ENCODE peak calls at places on chromosomes 5 and 9, in four cellular contexts. Y is GM12878, S is IMR-90, M is K562. U is an unnamed sample.

GRCh38 chr9:18890372-18890771 is 142.6 kb downstream of the SAXO1 start:
- DNase-seq in S (peak; percentile 41), M (no peak), Y (peak; percentile 48), U (peak; percentile 16)

GRCh38 chr5:178793156-178793555 is 62.7 kb upstream of the ZNF354A start:
- DNase-seq in M (peak; percentile 17), Y (no peak), S (no peak), U (no peak)

GRCh38 chr5:98816574-98817222 is 43.2 kb downstream of the RGMB start:
- DNase-seq in M (no peak), S (no peak), Y (no peak), U (peak; percentile 52)

GRCh38 chr5:1665803-1666202 is 133.8 kb downstream of the MRPL36 start:
- DNase-seq in S (no peak), M (no peak), Y (no peak), U (no peak)

GRCh38 chr9:84501587-84501986 is 161.0 kb upstream of the SLC28A3 start:
- DNase-seq in Y (no peak), S (no peak), M (no peak), U (no peak)

GRCh38 chr9:100700689-100701318 is 122.9 kb downstream of the CAVIN4 start:
- DNase-seq in S (peak; percentile 9), M (peak; percentile 32), Y (no peak), U (peak; percentile 38)

GRCh38 chr9:78972303-78973002 is 599.3 kb upstream of the TLE4 start:
- DNase-seq in S (no peak), Y (no peak), M (no peak), U (no peak)

GRCh38 chr5:80069918-80070318 is 34.8 kb downstream of the THBS4 start:
- DNase-seq in S (no peak), M (no peak), Y (no peak), U (no peak)

GRCh38 chr9:137315581-137316011 is 13.5 kb upstream of the NRARP start:
- DNase-seq in Y (no peak), S (no peak), M (no peak), U (no peak)

GRCh38 chr5:71974165-71974564 is 133.1 kb upstream of the MAP1B start:
- DNase-seq in M (no peak), S (no peak), Y (no peak), U (no peak)

GRCh38 chr9:98254236-98255063 is 999 bp downstream of the TBC1D2 start:
- DNase-seq in M (no peak), S (no peak), Y (no peak), U (no peak)

GRCh38 chr5:67234671-67235176 is 38.1 kb upstream of the CD180 start:
- DNase-seq in S (peak; percentile 76), Y (no peak), M (no peak), U (peak; percentile 95)

GRCh38 chr9:98024702-98025101 is 31.8 kb upstream of the NANS start:
- DNase-seq in S (no peak), M (no peak), Y (no peak), U (no peak)

GRCh38 chr9:4035809-4036208 is 264.1 kb downstream of the GLIS3 start:
- DNase-seq in M (no peak), S (no peak), Y (no peak), U (no peak)

GRCh38 chr9:126631254-126631653 is 17.5 kb downstream of the LMX1B start:
- DNase-seq in M (peak; percentile 30), Y (no peak), S (no peak), U (no peak)

GRCh38 chr9:104948277-104948676 is 20.3 kb upstream of the ABCA1 start:
- DNase-seq in M (no peak), S (peak; percentile 62), Y (no peak), U (no peak)

GRCh38 chr5:74616236-74617146 is 24.0 kb downstream of the ENC1 start:
- DNase-seq in S (no peak), M (no peak), Y (no peak), U (no peak)

GRCh38 chr5:58080573-58080972 is 379.3 kb downstream of the PLK2 start:
- DNase-seq in Y (no peak), M (no peak), S (peak; percentile 69), U (peak; percentile 35)

GRCh38 chr5:178308541-178309092 is 76.0 kb upstream of the PHYKPL start:
- DNase-seq in S (no peak), M (no peak), Y (no peak), U (no peak)

GRCh38 chr9:96025995-96026572 is 150.6 kb downstream of the ERCC6L2 start:
- DNase-seq in Y (no peak), S (no peak), M (peak; percentile 60), U (no peak)

GRCh38 chr9:87651431-87651830 is 74.5 kb upstream of the CTSL start:
- DNase-seq in M (no peak), S (no peak), Y (no peak), U (no peak)

GRCh38 chr5:172543484-172544298 is 89.4 kb upstream of the SH3PXD2B start:
- DNase-seq in Y (no peak), S (no peak), M (no peak), U (no peak)

GRCh38 chr5:64836190-64836750 is 67.5 kb downstream of the CWC27 start:
- DNase-seq in S (peak; percentile 19), Y (no peak), M (no peak), U (peak; percentile 69)

GRCh38 chr5:13211064-13211463 is 733.4 kb downstream of the DNAH5 start:
- DNase-seq in S (no peak), Y (no peak), M (no peak), U (no peak)

GRCh38 chr5:113294341-113295110 is 140.3 kb downstream of the TSSK1B start:
- DNase-seq in Y (no peak), M (peak; percentile 35), S (peak; percentile 93), U (peak; percentile 92)

GRCh38 chr9:38372685-38373619 is 19.6 kb upstream of the ALDH1B1 start:
- DNase-seq in M (no peak), S (no peak), Y (no peak), U (no peak)

DNA sequence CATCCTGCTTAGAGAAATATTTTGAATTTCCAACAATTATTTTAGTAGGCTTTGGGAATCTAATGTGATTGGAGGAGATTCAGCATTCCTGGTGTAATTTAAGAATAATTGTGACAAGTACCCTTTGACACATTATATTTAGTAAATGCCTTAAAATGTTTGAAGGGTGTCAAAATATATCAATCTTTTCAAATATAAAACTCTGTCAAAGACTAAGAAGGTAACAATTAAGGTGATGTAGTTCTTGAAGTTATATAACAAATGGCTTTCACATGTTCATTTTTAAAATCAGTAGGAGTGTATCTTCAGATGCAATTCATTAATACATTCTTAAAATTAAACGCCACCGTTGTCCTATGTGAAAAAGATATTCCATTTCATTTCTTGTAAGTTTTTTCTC is 1977.1 kb upstream of the CDH9 start:
- DNase-seq in M (no peak), Y (no peak), S (no peak), U (no peak)
- TF ChIP-seq FOS in M (no peak), Y (no peak), S (no peak), U (no peak)

GRCh38 chr9:82152181-82152580 is 163.6 kb downstream of the SPATA31D1 start:
- DNase-seq in S (peak; percentile 84), M (no peak), Y (no peak), U (no peak)
- TF ChIP-seq FOS in S (peak; percentile 58), M (no peak), Y (no peak), U (no peak)

DNA sequence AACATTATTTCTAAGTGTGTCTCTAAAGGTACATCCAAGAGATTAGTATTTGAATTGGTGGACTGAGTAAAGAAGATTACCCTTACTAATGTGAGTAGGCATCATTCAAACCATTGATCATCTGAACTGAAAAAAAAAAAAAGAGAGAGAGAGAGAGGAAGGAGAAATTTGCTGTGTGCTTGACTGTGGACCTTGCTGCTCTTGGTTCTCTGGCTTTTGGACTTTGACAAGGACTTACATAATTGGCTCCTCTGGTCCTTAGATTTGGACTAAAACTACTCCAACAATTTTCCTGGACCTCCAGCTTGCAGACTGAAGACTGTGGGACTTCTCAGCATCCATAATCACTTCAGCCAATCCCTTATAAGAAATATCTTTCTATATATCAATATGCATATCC is 1091.9 kb upstream of the EDIL3 start:
- DNase-seq in M (no peak), Y (no peak), S (no peak), U (no peak)
- TF ChIP-seq FOS in M (no peak), Y (no peak), S (no peak), U (no peak)

GRCh38 chr9:35598863-35599590 is 6.0 kb upstream of the TESK1 start:
- DNase-seq in Y (no peak), S (no peak), M (no peak), U (no peak)
- TF ChIP-seq FOS in Y (no peak), S (no peak), M (no peak), U (no peak)

GRCh38 chr9:90998573-90998972 is 197.0 kb downstream of the SYK start:
- DNase-seq in M (no peak), S (no peak), Y (no peak), U (no peak)

GRCh38 chr9:90999425-91000397 is 198.1 kb downstream of the SYK start:
- DNase-seq in Y (no peak), M (no peak), S (peak; percentile 76), U (no peak)

GRCh38 chr9:91004484-91004883 is 202.9 kb downstream of the SYK start:
- DNase-seq in S (no peak), Y (no peak), M (no peak), U (no peak)

GRCh38 chr9:91004992-91005391 is 203.4 kb downstream of the SYK start:
- DNase-seq in Y (no peak), M (no peak), S (no peak), U (no peak)

DNA sequence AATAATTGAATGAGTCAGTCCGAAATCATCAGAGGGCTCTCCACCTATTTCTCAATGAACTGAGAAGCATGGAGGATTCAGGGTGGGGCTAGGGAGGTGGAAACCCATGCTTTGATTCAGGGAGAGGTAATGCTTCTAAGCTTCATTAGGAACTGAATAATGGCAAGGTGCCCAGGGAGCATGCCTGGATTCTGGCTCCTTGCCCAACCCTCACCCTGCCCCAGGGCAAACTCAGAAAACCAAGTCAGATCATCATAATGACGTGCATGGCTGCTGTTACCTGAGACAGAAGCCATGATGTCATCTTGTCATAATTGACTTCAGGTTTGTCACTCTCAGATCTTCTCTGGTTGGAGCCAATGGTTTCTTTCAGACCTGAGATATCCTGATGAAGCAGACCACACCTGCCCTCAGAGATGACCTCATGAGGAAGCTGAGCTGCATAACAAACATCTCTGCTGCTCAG is 199.6 kb downstream of the SYK start:
- DNase-seq in M (no peak), S (peak; percentile 61), Y (no peak), U (peak; percentile 28)
- TF ChIP-seq FOS in M (no peak), S (no peak), Y (no peak), U (no peak)

GRCh38 chr5:86964889-86965288 is 302.8 kb upstream of the RASA1 start:
- DNase-seq in M (no peak), S (no peak), Y (no peak), U (no peak)

GRCh38 chr5:86971034-86971511 is 296.6 kb upstream of the RASA1 start:
- DNase-seq in Y (no peak), M (no peak), S (peak; percentile 27), U (peak; percentile 12)

DNA sequence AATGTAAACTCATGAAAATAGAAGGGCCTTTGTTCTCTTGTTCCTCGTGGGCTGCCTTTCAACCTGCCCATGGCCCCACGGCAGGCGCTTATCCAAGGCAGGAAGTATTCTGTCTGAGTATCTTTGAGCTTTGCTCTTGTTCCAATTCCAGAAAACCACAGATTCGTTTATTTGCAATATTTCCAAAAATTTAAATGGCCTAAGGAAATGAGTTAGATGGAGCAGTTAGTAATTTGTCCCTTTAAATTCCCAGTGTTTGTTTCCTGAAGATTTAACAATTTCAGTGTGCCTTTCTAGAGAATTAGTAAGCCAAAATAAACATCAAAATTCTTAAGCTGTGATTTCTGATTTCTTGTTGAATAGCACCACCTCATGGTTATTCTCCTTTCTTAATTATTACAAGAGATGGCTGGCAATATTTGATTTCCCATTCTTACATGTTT is 299.4 kb upstream of the RASA1 start:
- DNase-seq in M (no peak), Y (no peak), S (peak; percentile 65), U (peak; percentile 76)
- TF ChIP-seq FOS in M (no peak), Y (no peak), S (no peak), U (no peak)

GRCh38 chr5:35357973-35358372 is 127.7 kb upstream of the PRLR start:
- DNase-seq in S (no peak), Y (no peak), M (no peak), U (no peak)
- TF ChIP-seq FOS in S (no peak), Y (no peak), M (no peak), U (no peak)